ENCODE peak calls at places on chromosomes 12 and 14, in four cellular contexts. M is astrocyte of the cerebellum, E is body of pancreas, S is heart left ventricle. B is an unnamed sample.

GRCh38 chr12:55830601-55831406 is 1.4 kb upstream of the DNAJC14 start:
- DNase-seq in M (no peak), E (peak; percentile 61), S (peak; percentile 77), B (no peak)

GRCh38 chr14:31880935-31881334 is 196.2 kb upstream of the ARHGAP5 start:
- DNase-seq in E (no peak), S (no peak), M (peak; percentile 72), B (peak; percentile 27)

GRCh38 chr14:89013698-89014569 is 189.5 kb downstream of the TTC8 start:
- DNase-seq in E (no peak), M (no peak), S (no peak), B (no peak)

GRCh38 chr12:58530421-58531067 is 389.8 kb downstream of the LRIG3 start:
- DNase-seq in E (no peak), S (no peak), M (peak; percentile 59), B (no peak)

GRCh38 chr14:90060312-90060964 is 1.4 kb upstream of the KCNK13 start:
- DNase-seq in S (peak; percentile 24), E (peak; percentile 63), M (no peak), B (no peak)

GRCh38 chr12:115160290-115161108 is 476.5 kb upstream of the TBX3 start:
- DNase-seq in S (no peak), E (no peak), M (no peak), B (no peak)

GRCh38 chr14:102150636-102151195 is 11.0 kb downstream of the WDR20 start:
- DNase-seq in S (no peak), E (no peak), M (no peak), B (no peak)

GRCh38 chr14:63344336-63344735 is 25.6 kb upstream of the GPHB5 start:
- DNase-seq in M (no peak), E (no peak), S (no peak), B (no peak)

GRCh38 chr12:6225630-6226001 is 25.4 kb downstream of the CD9 start:
- DNase-seq in S (no peak), M (no peak), E (no peak), B (no peak)

GRCh38 chr12:6228535-6229223 is 28.5 kb downstream of the CD9 start:
- DNase-seq in M (no peak), S (peak; percentile 57), E (no peak), B (no peak)

GRCh38 chr12:6224550-6224949 is 24.4 kb downstream of the CD9 start:
- DNase-seq in S (no peak), M (no peak), E (no peak), B (no peak)

GRCh38 chr12:6226701-6227096 is 26.5 kb downstream of the CD9 start:
- DNase-seq in S (peak; percentile 50), E (no peak), M (no peak), B (no peak)

DNA sequence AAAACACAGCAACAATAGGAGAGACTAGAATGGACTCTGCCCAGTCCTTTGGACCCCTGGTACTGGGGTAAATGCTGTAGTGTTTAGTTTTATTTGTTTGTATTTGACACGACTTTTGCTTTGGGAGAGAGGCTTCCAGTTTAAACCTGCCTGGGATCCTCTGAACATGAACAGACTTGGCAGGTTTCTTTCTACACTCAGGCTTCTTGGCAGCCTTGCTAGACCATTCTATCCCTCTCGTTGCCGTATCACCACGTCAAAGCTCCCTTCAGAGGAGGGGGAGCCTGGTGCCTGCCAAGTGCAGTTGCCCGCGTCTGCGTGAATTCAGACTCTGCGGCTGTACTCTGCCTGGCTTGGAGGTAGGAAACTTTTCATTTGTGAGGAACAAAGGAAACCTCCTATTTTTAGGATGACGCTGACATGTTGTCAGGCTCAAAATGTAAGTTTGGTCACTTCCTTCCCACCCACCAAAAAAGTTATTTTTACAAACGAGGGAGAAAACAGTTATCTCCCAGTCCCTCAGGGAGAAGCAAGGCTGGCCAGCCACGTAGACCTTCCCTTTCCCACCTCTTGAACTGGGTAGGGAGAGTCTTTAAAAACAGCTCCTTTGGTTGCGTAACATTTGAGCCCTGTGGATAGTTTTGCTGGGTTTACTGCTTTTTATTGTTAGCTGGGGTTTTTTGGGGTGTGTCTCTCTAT is 26.0 kb downstream of the CD9 start:
- DNase-seq in M (peak; percentile 88), E (peak; percentile 26), S (peak; percentile 86), B (no peak)
- H3K4me3 ChIP-seq in M (no peak overlapping the region), E (no peak overlapping the region), S (peak overlapping the region; percentile 12), B (no peak overlapping the region)

GRCh38 chr12:54005853-54006699 is 2.7 kb upstream of the HOXC8 start:
- DNase-seq in S (peak; percentile 85), M (peak; percentile 40), E (peak; percentile 93), B (peak; percentile 36)
- H3K4me3 ChIP-seq in S (peak overlapping the region; percentile 36), M (no peak overlapping the region), E (no peak overlapping the region), B (no peak overlapping the region)

DNA sequence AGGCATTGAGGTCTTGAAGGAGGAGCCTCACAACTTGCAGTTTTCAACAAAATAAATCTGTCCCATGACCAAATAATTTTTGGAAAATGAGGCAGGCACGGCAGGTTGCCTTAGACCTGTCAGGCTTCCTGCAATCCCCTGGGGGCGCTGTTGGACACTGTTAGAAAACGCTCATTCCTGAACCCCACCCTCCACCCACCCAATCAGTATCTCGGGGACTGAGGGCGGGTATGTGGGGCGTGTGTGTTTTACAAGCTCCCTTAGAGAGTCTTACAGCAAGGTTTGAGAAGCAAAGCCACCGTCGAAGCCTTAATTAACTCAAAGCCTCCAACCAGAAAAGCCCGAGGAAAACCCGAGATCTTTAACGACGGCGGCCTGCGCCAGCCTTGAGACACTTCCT is 122.8 kb downstream of the GLT1D1 start:
- DNase-seq in S (no peak), E (peak; percentile 36), M (no peak), B (no peak)
- H3K4me3 ChIP-seq in S (no peak overlapping the region), E (no peak overlapping the region), M (no peak overlapping the region), B (no peak overlapping the region)

GRCh38 chr12:94832780-94833760 is 170.4 kb downstream of the NDUFA12 start:
- DNase-seq in M (peak; percentile 37), E (no peak), S (no peak), B (no peak)

GRCh38 chr12:94831081-94831747 is 172.3 kb downstream of the NDUFA12 start:
- DNase-seq in M (no peak), E (no peak), S (no peak), B (no peak)

GRCh38 chr12:94829552-94829951 is 173.9 kb downstream of the NDUFA12 start:
- DNase-seq in E (no peak), M (no peak), S (no peak), B (no peak)

GRCh38 chr12:94834036-94834625 is 169.4 kb downstream of the NDUFA12 start:
- DNase-seq in M (no peak), S (no peak), E (no peak), B (no peak)

GRCh38 chr12:94832105-94832504 is 171.4 kb downstream of the NDUFA12 start:
- DNase-seq in M (no peak), E (no peak), S (no peak), B (no peak)
- H3K4me3 ChIP-seq in M (no peak overlapping the region), E (no peak overlapping the region), S (no peak overlapping the region), B (no peak overlapping the region)

DNA sequence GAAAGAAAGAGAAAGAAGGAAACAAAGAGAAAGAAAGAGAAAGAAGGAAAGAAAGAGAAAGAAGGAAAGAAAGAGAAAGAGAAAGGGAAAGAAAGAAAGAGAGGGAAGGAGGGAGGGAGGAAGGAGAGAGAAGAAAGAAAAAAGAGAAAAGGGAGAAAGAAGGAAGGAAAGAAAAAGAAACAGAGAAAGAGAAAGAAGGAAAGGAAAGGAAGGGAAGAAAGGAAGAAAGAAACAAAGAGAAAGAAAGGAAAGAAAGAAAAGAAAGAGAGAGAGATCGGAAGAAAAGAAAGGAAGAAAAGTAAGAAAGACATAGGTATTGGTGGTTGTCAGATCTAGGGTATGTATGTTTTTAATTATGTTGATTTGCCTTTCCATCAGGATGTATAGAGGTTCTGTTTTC is 342.3 kb downstream of the FOXG1 start:
- DNase-seq in M (no peak), E (no peak), S (no peak), B (no peak)
- H3K4me3 ChIP-seq in M (no peak overlapping the region), E (no peak overlapping the region), S (no peak overlapping the region), B (no peak overlapping the region)

DNA sequence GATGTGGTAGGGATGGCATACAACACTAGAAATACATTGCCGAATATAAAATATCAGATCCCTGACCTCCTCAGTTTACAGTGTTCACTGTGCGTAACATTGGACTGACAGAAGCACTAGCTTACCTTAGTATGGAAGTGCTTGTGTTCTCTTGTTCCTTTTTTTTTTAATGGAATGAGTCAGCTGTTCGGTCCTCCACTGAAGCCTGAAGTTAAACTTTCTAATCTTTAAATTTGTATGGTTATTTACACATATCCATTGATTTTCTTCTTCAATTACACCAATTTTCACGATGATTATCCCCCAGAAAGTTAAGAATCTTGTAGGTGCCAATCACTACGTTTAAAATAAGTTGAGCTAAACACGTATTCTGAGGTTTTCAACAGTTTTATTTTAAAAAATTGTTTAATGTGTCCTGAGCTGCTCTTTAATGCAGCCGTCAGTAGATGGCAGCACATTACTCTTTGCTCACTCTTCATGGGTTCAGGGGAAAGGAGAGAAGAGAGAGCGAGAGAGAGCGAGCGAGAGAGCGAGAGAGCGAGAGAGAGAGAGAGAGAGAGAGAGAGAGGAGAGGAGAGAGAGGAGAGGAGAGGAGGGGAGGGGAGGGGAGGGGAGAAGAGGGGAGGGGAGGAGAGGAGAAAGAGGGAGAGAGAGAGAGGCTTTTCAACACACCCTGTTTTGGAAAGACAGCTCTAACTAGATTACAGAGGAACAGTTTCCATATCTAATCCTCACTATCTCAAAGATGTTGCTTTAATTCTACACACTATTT is 134.7 kb upstream of the SCAF11 start:
- DNase-seq in S (peak; percentile 44), E (peak; percentile 61), M (peak; percentile 66), B (peak; percentile 69)
- H3K4me3 ChIP-seq in S (no peak overlapping the region), E (no peak overlapping the region), M (no peak overlapping the region), B (no peak overlapping the region)

DNA sequence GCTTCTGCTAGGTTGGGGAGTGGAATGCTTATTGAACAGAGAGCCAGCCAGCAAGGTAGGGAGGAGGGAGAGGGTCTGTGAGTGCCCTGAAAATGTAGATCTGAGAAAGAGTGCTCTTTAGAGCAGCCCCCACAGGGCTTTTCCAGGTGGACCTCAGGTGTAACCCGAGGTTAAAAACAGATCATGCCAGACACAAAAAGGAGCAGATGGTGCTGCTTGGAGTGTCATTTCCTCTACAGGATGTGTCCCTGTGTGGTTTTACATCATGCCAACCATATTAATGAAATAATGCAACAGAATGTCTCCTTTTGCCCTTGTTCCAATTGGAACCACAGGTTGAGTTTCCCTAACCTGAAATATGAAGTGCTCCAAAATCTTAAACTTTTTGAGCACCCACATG is 6.4 kb downstream of the SUSD6 start:
- DNase-seq in S (no peak), M (no peak), E (no peak), B (no peak)
- H3K4me3 ChIP-seq in S (no peak overlapping the region), M (no peak overlapping the region), E (no peak overlapping the region), B (no peak overlapping the region)

GRCh38 chr12:63066136-63066535 is 84.9 kb downstream of the AVPR1A start:
- DNase-seq in M (no peak), S (no peak), E (no peak), B (no peak)
- H3K4me3 ChIP-seq in M (no peak overlapping the region), S (no peak overlapping the region), E (no peak overlapping the region), B (no peak overlapping the region)

GRCh38 chr12:76031414-76032042 is at the start of gene PHLDA1:
- DNase-seq in S (peak; percentile 97), M (peak; percentile 94), E (peak; percentile 96), B (peak; percentile 91)
- H3K4me3 ChIP-seq in S (peak within 1 kb of the TSS; percentile 88), M (peak within 1 kb of the TSS; percentile 98), E (peak within 1 kb of the TSS; percentile 62), B (peak within 1 kb of the TSS; percentile 95)

B was measured in HFF-Myc.